ENCODE peak calls at places on chromosomes 5 and 9, in five cellular contexts. L is K562, D is psoas muscle, F is hepatocyte, A is A549. H is an unnamed sample.

GRCh38 chr5:177509361-177509951 is at the start of gene DOK3:
- DNase-seq in L (peak), D (no peak), F (no peak), A (no peak), H (peak)

GRCh38 chr5:11903121-11903613 is 1.1 kb downstream of the CTNND2 start:
- DNase-seq in L (no peak), D (no peak), F (peak), A (no peak), H (no peak)

GRCh38 chr9:134502261-134503211 is 139.1 kb upstream of the COL5A1 start:
- DNase-seq in L (no peak), D (peak), F (peak), A (peak), H (peak)

GRCh38 chr9:123069010-123069481 is 35.6 kb downstream of the GPR21 start:
- DNase-seq in L (no peak), D (no peak), F (peak), A (no peak), H (no peak)

GRCh38 chr5:154076240-154076922 is 37.6 kb downstream of the MFAP3 start:
- DNase-seq in L (no peak), D (no peak), F (no peak), A (no peak), H (peak)

GRCh38 chr5:5235685-5236084 is 95.6 kb downstream of the ADAMTS16 start:
- DNase-seq in L (no peak), D (no peak), F (no peak), A (no peak), H (no peak)

GRCh38 chr9:131370638-131371037 is 23.2 kb upstream of the PRRC2B start:
- DNase-seq in L (peak), D (no peak), F (no peak), A (no peak), H (no peak)

GRCh38 chr5:117435203-117435602 is 860.6 kb upstream of the SEMA6A start:
- DNase-seq in L (no peak), D (no peak), F (no peak), A (no peak), H (no peak)

GRCh38 chr5:74765201-74765600 is 1.7 kb downstream of the GFM2 start:
- DNase-seq in L (no peak), D (no peak), F (no peak), A (peak), H (no peak)
- H3K4me3 ChIP-seq in L (peak), D (peak), F (no peak), A (peak), H (no peak)

GRCh38 chr9:119370816-119371215 is 1.6 kb upstream of the BRINP1 start:
- DNase-seq in L (peak), D (peak), F (peak), A (peak), H (peak)

GRCh38 chr9:119372951-119373350 is 3.7 kb upstream of the BRINP1 start:
- DNase-seq in L (no peak), D (no peak), F (no peak), A (no peak), H (peak)

GRCh38 chr9:119375892-119376291 is 6.7 kb upstream of the BRINP1 start:
- DNase-seq in L (peak), D (no peak), F (peak), A (peak), H (peak)
- TF ChIP-seq CTCF in L (no peak), D (no peak), F (peak), A (peak), H (peak)

GRCh38 chr5:93164690-93165089 is 416.3 kb downstream of the NR2F1-AS1 start:
- DNase-seq in L (no peak), D (no peak), F (no peak), A (peak), H (no peak)
- H3K27ac ChIP-seq in L (no peak), D (no peak), F (no peak), A (peak), H (no peak)

DNA sequence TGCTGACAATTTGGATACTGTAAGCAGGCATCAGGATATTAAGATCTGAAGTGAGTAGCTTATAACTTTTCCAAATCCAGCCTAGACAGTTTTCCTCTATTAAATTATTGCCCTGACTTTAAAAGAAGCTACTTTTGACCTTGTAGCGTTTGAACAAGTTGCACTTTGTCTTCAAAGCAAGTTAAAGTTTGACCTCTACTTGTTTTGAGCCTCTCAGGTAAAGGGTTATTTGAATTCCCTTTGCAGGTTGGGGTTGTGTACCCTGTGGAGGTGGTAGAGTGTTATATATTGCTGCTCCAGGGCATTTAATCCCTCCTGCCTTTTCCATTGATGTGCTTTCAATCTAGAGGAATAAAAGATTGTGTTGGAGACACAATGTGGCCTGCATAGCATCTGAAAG is 30.1 kb downstream of the FXN start:
- DNase-seq in L (no peak), D (no peak), F (no peak), A (no peak), H (no peak)
- H3K4me3 ChIP-seq in L (no peak), D (no peak), F (no peak), A (no peak), H (no peak)

GRCh38 chr5:133321286-133321832 is 269.5 kb downstream of the HSPA4 start:
- DNase-seq in L (no peak), D (no peak), F (no peak), A (no peak), H (no peak)

GRCh38 chr5:133319244-133319643 is 267.4 kb downstream of the HSPA4 start:
- DNase-seq in L (no peak), D (no peak), F (no peak), A (no peak), H (no peak)

GRCh38 chr5:133321833-133322420 is 270.1 kb downstream of the HSPA4 start:
- DNase-seq in L (no peak), D (no peak), F (no peak), A (no peak), H (no peak)

GRCh38 chr5:133317558-133317957 is 265.7 kb downstream of the HSPA4 start:
- DNase-seq in L (peak), D (no peak), F (no peak), A (no peak), H (no peak)

GRCh38 chr5:133319905-133320520 is 268.2 kb downstream of the HSPA4 start:
- DNase-seq in L (no peak), D (no peak), F (no peak), A (peak), H (no peak)
- TF ChIP-seq CTCF in L (peak), D (no peak), F (peak), A (peak), H (no peak)

GRCh38 chr5:124960266-124960665 is 213.8 kb upstream of the ZNF608 start:
- DNase-seq in L (no peak), D (no peak), F (no peak), A (no peak), H (no peak)
- H3K27ac ChIP-seq in L (no peak), D (no peak), F (no peak), A (no peak), H (no peak)

H was measured in WERI-Rb-1.